ENCODE peak calls at places on chromosomes 7 and 10, in nine cellular contexts. X, P, Y, V, K, R, J, N and L are unnamed samples.

GRCh38 chr7:20083781-20084180 is 133.4 kb downstream of the MACC1 start:
- DNase-seq in X (no peak), P (peak; percentile 67), Y (no peak), V (no peak), K (peak; percentile 46), R (no peak), J (no peak), N (no peak), L (no peak)

GRCh38 chr10:77493851-77494788 is 143.5 kb downstream of the KCNMA1 start:
- DNase-seq in X (no peak), P (peak; percentile 39), Y (no peak), V (no peak), K (peak; percentile 42), R (no peak), J (peak; percentile 59), N (no peak), L (no peak)

GRCh38 chr7:140023728-140024127 is 39.0 kb downstream of the PARP12 start:
- DNase-seq in X (no peak), P (no peak), Y (no peak), V (no peak), K (no peak), R (no peak), J (no peak), N (no peak), L (no peak)

GRCh38 chr7:121303422-121304171 is 25.2 kb upstream of the WNT16 start:
- DNase-seq in X (no peak), P (no peak), Y (no peak), V (no peak), K (no peak), R (no peak), J (no peak), N (no peak), L (no peak)

GRCh38 chr7:1558181-1558811 is 2.3 kb upstream of the TMEM184A start:
- DNase-seq in X (no peak), P (no peak), Y (no peak), V (peak; percentile 68), K (no peak), R (no peak), J (peak; percentile 4), N (no peak), L (no peak)

GRCh38 chr10:15197276-15197675 is 28.8 kb upstream of the NMT2 start:
- DNase-seq in X (no peak), P (no peak), Y (no peak), V (no peak), K (no peak), R (no peak), J (no peak), N (no peak), L (no peak)

GRCh38 chr10:76311752-76312699 is 880.6 kb downstream of the LRMDA start:
- DNase-seq in X (no peak), P (peak; percentile 52), Y (no peak), V (peak; percentile 30), K (peak; percentile 6), R (no peak), J (no peak), N (peak; percentile 72), L (no peak)

GRCh38 chr10:86837663-86838062 is 81.2 kb downstream of the BMPR1A start:
- DNase-seq in X (no peak), P (no peak), Y (no peak), V (no peak), K (no peak), R (no peak), J (no peak), N (no peak), L (peak; percentile 32)

GRCh38 chr10:52483587-52483986 is 169.5 kb downstream of the DKK1 start:
- DNase-seq in X (no peak), P (no peak), Y (no peak), V (no peak), K (no peak), R (no peak), J (no peak), N (no peak), L (no peak)

GRCh38 chr10:71697938-71698709 is 21.5 kb downstream of the C10orf105 start:
- DNase-seq in X (peak; percentile 60), P (no peak), Y (peak; percentile 48), V (no peak), K (no peak), R (no peak), J (no peak), N (no peak), L (no peak)

GRCh38 chr10:68625316-68625921 is 65.3 kb downstream of the TET1 start:
- DNase-seq in X (no peak), P (no peak), Y (no peak), V (no peak), K (no peak), R (no peak), J (no peak), N (no peak), L (no peak)

GRCh38 chr10:43075612-43076003 is 1.3 kb upstream of the RET start:
- DNase-seq in X (no peak), P (peak; percentile 44), Y (no peak), V (no peak), K (no peak), R (no peak), J (no peak), N (no peak), L (no peak)

GRCh38 chr7:108253275-108254044 is 123.3 kb upstream of the LAMB4 start:
- DNase-seq in X (no peak), P (no peak), Y (no peak), V (no peak), K (no peak), R (no peak), J (no peak), N (no peak), L (no peak)

GRCh38 chr10:98150544-98150943 is 16.1 kb downstream of the R3HCC1L start:
- DNase-seq in X (no peak), P (no peak), Y (no peak), V (no peak), K (no peak), R (no peak), J (no peak), N (no peak), L (no peak)

GRCh38 chr10:64863836-64864235 is 1342.6 kb downstream of the REEP3 start:
- DNase-seq in X (no peak), P (peak; percentile 4), Y (no peak), V (no peak), K (no peak), R (no peak), J (no peak), N (no peak), L (no peak)

GRCh38 chr7:56079450-56080185 is 13.1 kb downstream of the PHKG1 start:
- DNase-seq in X (no peak), P (no peak), Y (no peak), V (peak; percentile 87), K (no peak), R (no peak), J (peak; percentile 67), N (peak; percentile 94), L (no peak)